ENCODE peak calls at places on chromosomes 2 and 18, in five cellular contexts. K, N, D, H and G are unnamed samples.

GRCh38 chr2:157838442-157839161 is 37.5 kb downstream of the ACVR1 start:
- DNase-seq in K (peak), N (peak), D (no peak), H (peak), G (no peak)

GRCh38 chr18:57802166-57802868 is 798 bp downstream of the ATP8B1 start:
- DNase-seq in K (no peak), N (no peak), D (peak), H (peak), G (peak)

GRCh38 chr2:200081221-200081620 is 125.8 kb downstream of the MAIP1 start:
- DNase-seq in K (no peak), N (no peak), D (no peak), H (no peak), G (no peak)

GRCh38 chr2:15531095-15531854 is 29.9 kb downstream of the NBAS start:
- DNase-seq in K (no peak), N (no peak), D (no peak), H (no peak), G (no peak)

GRCh38 chr2:12430036-12430795 is 286.5 kb upstream of the TRIB2 start:
- DNase-seq in K (peak), N (no peak), D (no peak), H (no peak), G (no peak)

GRCh38 chr2:174035981-174036742 is 71.0 kb upstream of the SP3 start:
- DNase-seq in K (peak), N (no peak), D (no peak), H (no peak), G (no peak)

GRCh38 chr18:26547302-26548143 is 830 bp downstream of the KCTD1 start:
- DNase-seq in K (peak), N (no peak), D (peak), H (peak), G (peak)

GRCh38 chr2:119472749-119473148 is 41.1 kb downstream of the TMEM37 start:
- DNase-seq in K (no peak), N (no peak), D (no peak), H (no peak), G (no peak)

GRCh38 chr2:134252092-134252775 is 1.6 kb upstream of the MGAT5 start:
- DNase-seq in K (no peak), N (peak), D (no peak), H (peak), G (no peak)

GRCh38 chr2:105118960-105119359 is 81.1 kb downstream of the MRPS9 start:
- DNase-seq in K (no peak), N (no peak), D (no peak), H (no peak), G (no peak)

GRCh38 chr2:152385718-152386117 is 50.7 kb downstream of the FMNL2 start:
- DNase-seq in K (no peak), N (no peak), D (no peak), H (no peak), G (no peak)

GRCh38 chr2:119174216-119174992 is 15.9 kb upstream of the C1QL2 start:
- DNase-seq in K (peak), N (no peak), D (peak), H (peak), G (peak)